ENCODE peak calls at places on chromosomes 11 and 22, in five cellular contexts. One of them, this sample, is unnamed.

GRCh38 chr11:73480677-73481076 is 104.5 kb downstream of the RELT start:
- DNase-seq in SW 1271: no peak
- DNase-seq in amniotic stem cell: no peak
- DNase-seq in NCI-H1694 treated with DMSO at 0.1 percent for 48 hours: no peak
- DNase-seq in activated CD8-positive, alpha-beta memory T cell treated with anti-CD3 and anti-CD28 coated beads, Interleukin-2, amount 10 ng/mL, durations not matched to agents 7 days and 5 days: no peak
- DNase-seq in this sample: no peak

GRCh38 chr11:73320786-73321325 is 12.8 kb downstream of the ARHGEF17 start:
- DNase-seq in SW 1271: no peak
- DNase-seq in amniotic stem cell: no peak
- DNase-seq in NCI-H1694 treated with DMSO at 0.1 percent for 48 hours: no peak
- DNase-seq in activated CD8-positive, alpha-beta memory T cell treated with anti-CD3 and anti-CD28 coated beads, Interleukin-2, amount 10 ng/mL, durations not matched to agents 7 days and 5 days: no peak
- DNase-seq in this sample: no peak

GRCh38 chr11:99645934-99646333 is 625.2 kb downstream of the CNTN5 start:
- DNase-seq in NCI-H1694 treated with DMSO at 0.1 percent for 48 hours: no peak
- DNase-seq in activated CD8-positive, alpha-beta memory T cell treated with anti-CD3 and anti-CD28 coated beads, Interleukin-2, amount 10 ng/mL, durations not matched to agents 7 days and 5 days: no peak
- DNase-seq in SW 1271: no peak
- DNase-seq in amniotic stem cell: no peak
- DNase-seq in this sample: no peak

GRCh38 chr11:12581923-12582322 is 92.3 kb upstream of the TEAD1 start:
- DNase-seq in SW 1271: no peak
- DNase-seq in activated CD8-positive, alpha-beta memory T cell treated with anti-CD3 and anti-CD28 coated beads, Interleukin-2, amount 10 ng/mL, durations not matched to agents 7 days and 5 days: no peak
- DNase-seq in amniotic stem cell: peak; percentile 59
- DNase-seq in NCI-H1694 treated with DMSO at 0.1 percent for 48 hours: no peak
- DNase-seq in this sample: no peak

GRCh38 chr11:118610773-118611432 is 3.5 kb downstream of the PHLDB1 start:
- DNase-seq in amniotic stem cell: peak; percentile 32
- DNase-seq in NCI-H1694 treated with DMSO at 0.1 percent for 48 hours: no peak
- DNase-seq in activated CD8-positive, alpha-beta memory T cell treated with anti-CD3 and anti-CD28 coated beads, Interleukin-2, amount 10 ng/mL, durations not matched to agents 7 days and 5 days: peak; percentile 84
- DNase-seq in SW 1271: no peak
- DNase-seq in this sample: no peak

GRCh38 chr22:24752091-24752623 is 22.4 kb downstream of the PIWIL3 start:
- DNase-seq in amniotic stem cell: no peak
- DNase-seq in activated CD8-positive, alpha-beta memory T cell treated with anti-CD3 and anti-CD28 coated beads, Interleukin-2, amount 10 ng/mL, durations not matched to agents 7 days and 5 days: no peak
- DNase-seq in NCI-H1694 treated with DMSO at 0.1 percent for 48 hours: no peak
- DNase-seq in SW 1271: no peak
- DNase-seq in this sample: no peak

GRCh38 chr11:57482782-57483569 is 22.6 kb downstream of the RTN4RL2 start:
- DNase-seq in SW 1271: no peak
- DNase-seq in amniotic stem cell: no peak
- DNase-seq in activated CD8-positive, alpha-beta memory T cell treated with anti-CD3 and anti-CD28 coated beads, Interleukin-2, amount 10 ng/mL, durations not matched to agents 7 days and 5 days: peak; percentile 53
- DNase-seq in NCI-H1694 treated with DMSO at 0.1 percent for 48 hours: peak; percentile 53
- DNase-seq in this sample: no peak

GRCh38 chr11:133064152-133064877 is 468.0 kb downstream of the OPCML start:
- DNase-seq in activated CD8-positive, alpha-beta memory T cell treated with anti-CD3 and anti-CD28 coated beads, Interleukin-2, amount 10 ng/mL, durations not matched to agents 7 days and 5 days: no peak
- DNase-seq in NCI-H1694 treated with DMSO at 0.1 percent for 48 hours: peak; percentile 13
- DNase-seq in amniotic stem cell: peak; percentile 56
- DNase-seq in SW 1271: no peak
- DNase-seq in this sample: no peak

GRCh38 chr11:66478823-66479740 is 1.2 kb upstream of the DPP3 start:
- DNase-seq in NCI-H1694 treated with DMSO at 0.1 percent for 48 hours: no peak
- DNase-seq in SW 1271: no peak
- DNase-seq in activated CD8-positive, alpha-beta memory T cell treated with anti-CD3 and anti-CD28 coated beads, Interleukin-2, amount 10 ng/mL, durations not matched to agents 7 days and 5 days: no peak
- DNase-seq in amniotic stem cell: no peak
- DNase-seq in this sample: no peak

GRCh38 chr11:13341028-13341427 is 63.4 kb downstream of the BMAL1 start:
- DNase-seq in NCI-H1694 treated with DMSO at 0.1 percent for 48 hours: no peak
- DNase-seq in SW 1271: no peak
- DNase-seq in amniotic stem cell: no peak
- DNase-seq in activated CD8-positive, alpha-beta memory T cell treated with anti-CD3 and anti-CD28 coated beads, Interleukin-2, amount 10 ng/mL, durations not matched to agents 7 days and 5 days: no peak
- DNase-seq in this sample: no peak

GRCh38 chr22:37163618-37164534 is 14.2 kb upstream of the IL2RB start:
- DNase-seq in NCI-H1694 treated with DMSO at 0.1 percent for 48 hours: no peak
- DNase-seq in amniotic stem cell: no peak
- DNase-seq in SW 1271: no peak
- DNase-seq in activated CD8-positive, alpha-beta memory T cell treated with anti-CD3 and anti-CD28 coated beads, Interleukin-2, amount 10 ng/mL, durations not matched to agents 7 days and 5 days: peak; percentile 92
- DNase-seq in this sample: no peak

GRCh38 chr22:29784451-29785361 is 17.5 kb downstream of the UQCR10 start:
- DNase-seq in activated CD8-positive, alpha-beta memory T cell treated with anti-CD3 and anti-CD28 coated beads, Interleukin-2, amount 10 ng/mL, durations not matched to agents 7 days and 5 days: no peak
- DNase-seq in SW 1271: no peak
- DNase-seq in NCI-H1694 treated with DMSO at 0.1 percent for 48 hours: no peak
- DNase-seq in amniotic stem cell: no peak
- DNase-seq in this sample: no peak

GRCh38 chr11:44632466-44633123 is 67.1 kb downstream of the CD82 start:
- DNase-seq in NCI-H1694 treated with DMSO at 0.1 percent for 48 hours: no peak
- DNase-seq in amniotic stem cell: no peak
- DNase-seq in activated CD8-positive, alpha-beta memory T cell treated with anti-CD3 and anti-CD28 coated beads, Interleukin-2, amount 10 ng/mL, durations not matched to agents 7 days and 5 days: peak; percentile 45
- DNase-seq in SW 1271: no peak
- DNase-seq in this sample: no peak

GRCh38 chr22:32328306-32329201 is 29.1 kb upstream of the RFPL3 start:
- DNase-seq in SW 1271: no peak
- DNase-seq in amniotic stem cell: no peak
- DNase-seq in NCI-H1694 treated with DMSO at 0.1 percent for 48 hours: no peak
- DNase-seq in activated CD8-positive, alpha-beta memory T cell treated with anti-CD3 and anti-CD28 coated beads, Interleukin-2, amount 10 ng/mL, durations not matched to agents 7 days and 5 days: peak; percentile 34
- DNase-seq in this sample: no peak

GRCh38 chr11:92070026-92070889 is 154.4 kb upstream of the FAT3 start:
- DNase-seq in NCI-H1694 treated with DMSO at 0.1 percent for 48 hours: no peak
- DNase-seq in activated CD8-positive, alpha-beta memory T cell treated with anti-CD3 and anti-CD28 coated beads, Interleukin-2, amount 10 ng/mL, durations not matched to agents 7 days and 5 days: no peak
- DNase-seq in SW 1271: no peak
- DNase-seq in amniotic stem cell: no peak
- DNase-seq in this sample: no peak

GRCh38 chr11:8501838-8502237 is 92.2 kb downstream of the STK33 start:
- DNase-seq in NCI-H1694 treated with DMSO at 0.1 percent for 48 hours: no peak
- DNase-seq in amniotic stem cell: no peak
- DNase-seq in activated CD8-positive, alpha-beta memory T cell treated with anti-CD3 and anti-CD28 coated beads, Interleukin-2, amount 10 ng/mL, durations not matched to agents 7 days and 5 days: no peak
- DNase-seq in SW 1271: no peak
- DNase-seq in this sample: no peak

GRCh38 chr11:86043765-86044534 is 24.9 kb downstream of the PICALM start:
- DNase-seq in activated CD8-positive, alpha-beta memory T cell treated with anti-CD3 and anti-CD28 coated beads, Interleukin-2, amount 10 ng/mL, durations not matched to agents 7 days and 5 days: no peak
- DNase-seq in amniotic stem cell: no peak
- DNase-seq in NCI-H1694 treated with DMSO at 0.1 percent for 48 hours: no peak
- DNase-seq in SW 1271: no peak
- DNase-seq in this sample: no peak

GRCh38 chr11:69637956-69638871 is 2.7 kb upstream of the CCND1 start:
- DNase-seq in SW 1271: peak; percentile 57
- DNase-seq in NCI-H1694 treated with DMSO at 0.1 percent for 48 hours: no peak
- DNase-seq in amniotic stem cell: no peak
- DNase-seq in activated CD8-positive, alpha-beta memory T cell treated with anti-CD3 and anti-CD28 coated beads, Interleukin-2, amount 10 ng/mL, durations not matched to agents 7 days and 5 days: no peak
- DNase-seq in this sample: no peak

GRCh38 chr11:97361812-97362378 is 972.1 kb downstream of the JRKL start:
- DNase-seq in amniotic stem cell: peak; percentile 44
- DNase-seq in NCI-H1694 treated with DMSO at 0.1 percent for 48 hours: no peak
- DNase-seq in activated CD8-positive, alpha-beta memory T cell treated with anti-CD3 and anti-CD28 coated beads, Interleukin-2, amount 10 ng/mL, durations not matched to agents 7 days and 5 days: no peak
- DNase-seq in SW 1271: peak; percentile 36
- DNase-seq in this sample: no peak

GRCh38 chr11:124754309-124754708 is 2.3 kb upstream of the VSIG2 start:
- DNase-seq in amniotic stem cell: no peak
- DNase-seq in NCI-H1694 treated with DMSO at 0.1 percent for 48 hours: no peak
- DNase-seq in SW 1271: no peak
- DNase-seq in activated CD8-positive, alpha-beta memory T cell treated with anti-CD3 and anti-CD28 coated beads, Interleukin-2, amount 10 ng/mL, durations not matched to agents 7 days and 5 days: no peak
- DNase-seq in this sample: no peak

GRCh38 chr11:114061053-114062049 is 1.8 kb downstream of the ZBTB16 start:
- DNase-seq in SW 1271: no peak
- DNase-seq in amniotic stem cell: no peak
- DNase-seq in activated CD8-positive, alpha-beta memory T cell treated with anti-CD3 and anti-CD28 coated beads, Interleukin-2, amount 10 ng/mL, durations not matched to agents 7 days and 5 days: no peak
- DNase-seq in NCI-H1694 treated with DMSO at 0.1 percent for 48 hours: no peak
- DNase-seq in this sample: no peak

GRCh38 chr11:17571431-17572358 is 24.6 kb downstream of the OTOG start:
- DNase-seq in amniotic stem cell: no peak
- DNase-seq in NCI-H1694 treated with DMSO at 0.1 percent for 48 hours: no peak
- DNase-seq in SW 1271: no peak
- DNase-seq in activated CD8-positive, alpha-beta memory T cell treated with anti-CD3 and anti-CD28 coated beads, Interleukin-2, amount 10 ng/mL, durations not matched to agents 7 days and 5 days: no peak
- DNase-seq in this sample: no peak

GRCh38 chr11:127711748-127712147 is 711.2 kb upstream of the KIRREL3 start:
- DNase-seq in SW 1271: no peak
- DNase-seq in NCI-H1694 treated with DMSO at 0.1 percent for 48 hours: no peak
- DNase-seq in amniotic stem cell: no peak
- DNase-seq in activated CD8-positive, alpha-beta memory T cell treated with anti-CD3 and anti-CD28 coated beads, Interleukin-2, amount 10 ng/mL, durations not matched to agents 7 days and 5 days: no peak
- DNase-seq in this sample: no peak

GRCh38 chr11:68342459-68343158 is 30.2 kb downstream of the LRP5 start:
- DNase-seq in NCI-H1694 treated with DMSO at 0.1 percent for 48 hours: no peak
- DNase-seq in SW 1271: no peak
- DNase-seq in amniotic stem cell: no peak
- DNase-seq in activated CD8-positive, alpha-beta memory T cell treated with anti-CD3 and anti-CD28 coated beads, Interleukin-2, amount 10 ng/mL, durations not matched to agents 7 days and 5 days: no peak
- DNase-seq in this sample: no peak

GRCh38 chr22:44037519-44038370 is 13.6 kb downstream of the PARVB start:
- DNase-seq in activated CD8-positive, alpha-beta memory T cell treated with anti-CD3 and anti-CD28 coated beads, Interleukin-2, amount 10 ng/mL, durations not matched to agents 7 days and 5 days: no peak
- DNase-seq in SW 1271: peak; percentile 83
- DNase-seq in NCI-H1694 treated with DMSO at 0.1 percent for 48 hours: no peak
- DNase-seq in amniotic stem cell: peak; percentile 82
- DNase-seq in this sample: peak; percentile 72

GRCh38 chr11:88849368-88849767 is 216.4 kb downstream of the GRM5 start:
- DNase-seq in amniotic stem cell: peak; percentile 2
- DNase-seq in activated CD8-positive, alpha-beta memory T cell treated with anti-CD3 and anti-CD28 coated beads, Interleukin-2, amount 10 ng/mL, durations not matched to agents 7 days and 5 days: no peak
- DNase-seq in NCI-H1694 treated with DMSO at 0.1 percent for 48 hours: no peak
- DNase-seq in SW 1271: no peak
- DNase-seq in this sample: no peak

GRCh38 chr22:29480512-29481264 is 670 bp downstream of the NEFH start:
- DNase-seq in NCI-H1694 treated with DMSO at 0.1 percent for 48 hours: no peak
- DNase-seq in SW 1271: no peak
- DNase-seq in amniotic stem cell: no peak
- DNase-seq in activated CD8-positive, alpha-beta memory T cell treated with anti-CD3 and anti-CD28 coated beads, Interleukin-2, amount 10 ng/mL, durations not matched to agents 7 days and 5 days: peak; percentile 73
- DNase-seq in this sample: no peak

GRCh38 chr11:9344046-9344680 is 29.8 kb upstream of the TMEM41B start:
- DNase-seq in NCI-H1694 treated with DMSO at 0.1 percent for 48 hours: no peak
- DNase-seq in activated CD8-positive, alpha-beta memory T cell treated with anti-CD3 and anti-CD28 coated beads, Interleukin-2, amount 10 ng/mL, durations not matched to agents 7 days and 5 days: no peak
- DNase-seq in amniotic stem cell: no peak
- DNase-seq in SW 1271: no peak
- DNase-seq in this sample: no peak

GRCh38 chr11:44658451-44658850 is 68.3 kb upstream of the TSPAN18 start:
- DNase-seq in amniotic stem cell: no peak
- DNase-seq in activated CD8-positive, alpha-beta memory T cell treated with anti-CD3 and anti-CD28 coated beads, Interleukin-2, amount 10 ng/mL, durations not matched to agents 7 days and 5 days: no peak
- DNase-seq in NCI-H1694 treated with DMSO at 0.1 percent for 48 hours: peak; percentile 71
- DNase-seq in SW 1271: no peak
- DNase-seq in this sample: no peak

GRCh38 chr11:92764128-92764527 is 205.3 kb upstream of the MTNR1B start:
- DNase-seq in amniotic stem cell: no peak
- DNase-seq in SW 1271: no peak
- DNase-seq in NCI-H1694 treated with DMSO at 0.1 percent for 48 hours: no peak
- DNase-seq in activated CD8-positive, alpha-beta memory T cell treated with anti-CD3 and anti-CD28 coated beads, Interleukin-2, amount 10 ng/mL, durations not matched to agents 7 days and 5 days: no peak
- DNase-seq in this sample: no peak

GRCh38 chr11:8289426-8290047 is 25.9 kb upstream of the LMO1 start:
- DNase-seq in activated CD8-positive, alpha-beta memory T cell treated with anti-CD3 and anti-CD28 coated beads, Interleukin-2, amount 10 ng/mL, durations not matched to agents 7 days and 5 days: peak; percentile 16
- DNase-seq in SW 1271: no peak
- DNase-seq in NCI-H1694 treated with DMSO at 0.1 percent for 48 hours: no peak
- DNase-seq in amniotic stem cell: no peak
- DNase-seq in this sample: no peak

GRCh38 chr11:12287009-12287373 is 90.4 kb upstream of the PARVA start:
- DNase-seq in activated CD8-positive, alpha-beta memory T cell treated with anti-CD3 and anti-CD28 coated beads, Interleukin-2, amount 10 ng/mL, durations not matched to agents 7 days and 5 days: no peak
- DNase-seq in SW 1271: peak; percentile 77
- DNase-seq in amniotic stem cell: peak; percentile 90
- DNase-seq in NCI-H1694 treated with DMSO at 0.1 percent for 48 hours: no peak
- DNase-seq in this sample: peak; percentile 63

GRCh38 chr11:124863826-124864165 is 1.4 kb upstream of the ROBO3 start:
- DNase-seq in activated CD8-positive, alpha-beta memory T cell treated with anti-CD3 and anti-CD28 coated beads, Interleukin-2, amount 10 ng/mL, durations not matched to agents 7 days and 5 days: no peak
- DNase-seq in amniotic stem cell: no peak
- DNase-seq in NCI-H1694 treated with DMSO at 0.1 percent for 48 hours: no peak
- DNase-seq in SW 1271: no peak
- DNase-seq in this sample: no peak

GRCh38 chr11:16953620-16954019 is 60.6 kb downstream of the PLEKHA7 start:
- DNase-seq in amniotic stem cell: no peak
- DNase-seq in activated CD8-positive, alpha-beta memory T cell treated with anti-CD3 and anti-CD28 coated beads, Interleukin-2, amount 10 ng/mL, durations not matched to agents 7 days and 5 days: no peak
- DNase-seq in SW 1271: no peak
- DNase-seq in NCI-H1694 treated with DMSO at 0.1 percent for 48 hours: no peak
- DNase-seq in this sample: no peak

GRCh38 chr11:11263238-11264030 is 89.6 kb downstream of the CSNK2A3 start:
- DNase-seq in amniotic stem cell: no peak
- DNase-seq in SW 1271: no peak
- DNase-seq in activated CD8-positive, alpha-beta memory T cell treated with anti-CD3 and anti-CD28 coated beads, Interleukin-2, amount 10 ng/mL, durations not matched to agents 7 days and 5 days: peak; percentile 31
- DNase-seq in NCI-H1694 treated with DMSO at 0.1 percent for 48 hours: no peak
- DNase-seq in this sample: no peak

GRCh38 chr11:35814720-35815305 is 129.0 kb upstream of the LDLRAD3 start:
- DNase-seq in SW 1271: no peak
- DNase-seq in NCI-H1694 treated with DMSO at 0.1 percent for 48 hours: no peak
- DNase-seq in activated CD8-positive, alpha-beta memory T cell treated with anti-CD3 and anti-CD28 coated beads, Interleukin-2, amount 10 ng/mL, durations not matched to agents 7 days and 5 days: no peak
- DNase-seq in amniotic stem cell: no peak
- DNase-seq in this sample: no peak

This sample was measured in pulmonary artery endothelial cell.